ENCODE peak calls at places on chromosomes 6 and 20, in four cellular contexts. D is GM12878, Y is HepG2, T is K562. E is an unnamed sample.

GRCh38 chr6:79630883-79631799 is at the start of gene SH3BGRL2:
- DNase-seq in D (no peak), Y (peak; percentile 89), T (peak; percentile 89), E (peak; percentile 90)

GRCh38 chr6:157265630-157266029 is 57.7 kb downstream of the TMEM242 start:
- DNase-seq in D (no peak), Y (no peak), T (no peak), E (no peak)

GRCh38 chr6:53327017-53327395 is 21.7 kb downstream of the ELOVL5 start:
- DNase-seq in D (no peak), Y (no peak), T (no peak), E (no peak)

GRCh38 chr6:41122373-41122772 is 31.8 kb downstream of the TREML1 start:
- DNase-seq in D (no peak), Y (no peak), T (no peak), E (no peak)

GRCh38 chr20:50462093-50462685 is 48.0 kb upstream of the PTPN1 start:
- DNase-seq in D (no peak), Y (no peak), T (no peak), E (no peak)

GRCh38 chr6:145086197-145086596 is 649.1 kb downstream of the EPM2A start:
- DNase-seq in D (no peak), Y (no peak), T (no peak), E (no peak)

GRCh38 chr20:58481541-58482021 is 33.6 kb downstream of the APCDD1L start:
- DNase-seq in D (no peak), Y (peak; percentile 42), T (peak; percentile 86), E (peak; percentile 96)

GRCh38 chr6:3001773-3002293 is 2.1 kb downstream of the NQO2 start:
- DNase-seq in D (no peak), Y (peak; percentile 85), T (peak; percentile 78), E (no peak)

GRCh38 chr6:75488026-75488425 is 5.6 kb downstream of the FILIP1 start:
- DNase-seq in D (no peak), Y (no peak), T (no peak), E (no peak)

GRCh38 chr6:28634758-28635546 is 109.3 kb downstream of the GPX5 start:
- DNase-seq in D (no peak), Y (peak; percentile 50), T (no peak), E (no peak)

GRCh38 chr6:21596379-21597242 is 3.1 kb downstream of the SOX4 start:
- DNase-seq in D (no peak), Y (no peak), T (no peak), E (peak; percentile 74)

DNA sequence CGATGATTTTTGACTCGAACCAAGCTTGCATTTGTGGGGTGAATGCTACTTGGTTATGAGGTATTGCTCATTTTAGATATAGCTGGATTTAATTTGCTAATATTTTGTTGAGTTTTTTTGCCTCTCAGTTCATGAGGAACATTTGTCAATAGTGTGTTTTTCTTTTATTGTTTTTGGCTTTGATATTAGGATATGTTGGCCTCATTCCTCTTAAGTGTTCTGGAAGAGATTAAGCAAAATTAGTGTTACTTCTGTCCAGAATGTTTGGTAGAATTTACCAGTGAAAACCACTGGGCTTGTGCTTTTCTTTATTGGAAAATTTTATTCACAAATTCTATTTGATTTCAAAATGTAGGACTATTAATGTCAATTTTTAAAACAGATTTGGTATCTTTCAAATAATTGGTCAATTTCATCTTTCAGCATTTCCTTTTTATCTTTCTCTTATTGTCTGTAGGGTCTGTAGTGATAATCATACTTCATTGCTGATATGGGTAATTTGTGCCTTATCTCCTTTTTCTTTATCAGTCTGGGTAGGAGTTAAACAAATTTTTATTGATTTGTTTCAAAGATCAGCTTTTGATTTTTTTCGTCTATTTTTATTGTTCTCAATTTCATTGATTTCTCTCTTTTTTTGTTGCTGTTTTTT is 14.1 kb downstream of the AIG1 start:
- DNase-seq in D (no peak), Y (no peak), T (no peak), E (no peak)
- TF ChIP-seq POLR2AphosphoS5 in D (no peak), Y (no peak), T (no peak), E (no peak)

GRCh38 chr6:44359973-44360372 is 17.5 kb downstream of the SPATS1 start:
- DNase-seq in D (no peak), Y (no peak), T (no peak), E (no peak)

GRCh38 chr6:44353336-44353735 is 10.9 kb downstream of the SPATS1 start:
- DNase-seq in D (no peak), Y (no peak), T (no peak), E (no peak)

GRCh38 chr6:44356432-44356950 is 14.0 kb downstream of the SPATS1 start:
- DNase-seq in D (no peak), Y (no peak), T (no peak), E (no peak)

GRCh38 chr6:44352259-44352658 is 9.8 kb downstream of the SPATS1 start:
- DNase-seq in D (no peak), Y (no peak), T (no peak), E (no peak)

DNA sequence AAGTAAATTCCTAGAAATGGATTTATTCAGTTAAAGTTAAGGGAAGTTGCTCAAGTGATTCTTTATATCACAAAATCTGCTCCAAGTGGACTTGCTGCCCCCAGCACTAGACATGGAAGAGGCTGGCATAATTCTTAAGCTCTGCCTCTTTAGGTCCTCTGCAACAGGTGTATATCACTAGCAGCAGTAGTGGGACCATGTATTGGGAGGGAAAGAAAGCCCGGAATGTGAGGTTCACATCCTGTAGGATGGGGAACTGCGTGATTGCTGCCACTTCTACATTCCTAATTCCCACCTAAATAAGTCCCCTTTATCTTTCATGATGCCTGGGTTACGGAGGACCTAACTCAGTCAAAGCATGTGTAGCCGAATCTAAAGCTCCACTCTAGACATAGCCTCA is 13.2 kb downstream of the SPATS1 start:
- DNase-seq in D (no peak), Y (no peak), T (no peak), E (no peak)
- TF ChIP-seq BRCA1 in D (no peak), Y (no peak), T (no peak), E (no peak)

GRCh38 chr6:12718025-12718424 is 1.5 kb downstream of the PHACTR1 start:
- DNase-seq in D (no peak), Y (peak; percentile 31), T (no peak), E (no peak)
- TF ChIP-seq POLR2AphosphoS5 in D (no peak), Y (no peak), T (no peak), E (no peak)

GRCh38 chr6:51793393-51793792 is 294.0 kb downstream of the PKHD1 start:
- DNase-seq in D (no peak), Y (no peak), T (no peak), E (no peak)
- TF ChIP-seq BRCA1 in D (no peak), Y (no peak), T (no peak), E (no peak)

DNA sequence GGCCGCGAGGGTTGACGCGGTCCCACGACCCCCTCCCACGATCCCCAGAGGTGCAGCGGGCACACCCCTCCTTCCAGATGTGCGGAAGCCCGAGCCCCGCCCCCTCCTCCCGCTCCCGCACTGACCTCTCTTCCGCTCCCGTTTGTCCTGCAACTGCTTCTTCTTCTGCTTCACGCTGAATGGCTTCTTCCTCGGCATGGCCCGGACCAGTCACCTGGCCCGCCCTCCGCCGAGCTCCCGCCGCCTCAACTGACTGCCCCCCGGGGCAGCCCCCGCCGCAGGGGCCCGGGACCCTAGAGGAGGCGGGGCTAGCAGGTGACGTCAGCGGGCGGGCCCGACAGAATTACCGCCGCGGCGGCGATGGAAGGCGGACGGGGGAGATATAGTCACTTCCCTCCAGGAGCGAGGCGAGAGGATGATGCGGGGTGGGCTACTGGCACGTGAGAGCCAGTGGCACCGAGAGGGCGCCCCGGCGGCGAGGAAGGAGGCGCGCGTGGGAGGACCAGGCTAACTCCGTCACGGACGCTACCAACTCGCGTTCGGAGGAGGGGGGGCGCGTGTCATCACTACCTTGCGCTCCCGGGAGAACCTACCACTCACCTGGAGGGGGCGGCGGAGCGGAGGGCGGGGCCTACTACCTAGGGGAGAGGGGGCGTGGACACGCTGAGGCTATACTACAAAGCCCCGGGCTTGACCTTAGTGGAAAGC is at the start of gene GNL1:
- DNase-seq in D (peak; percentile 79), Y (peak; percentile 94), T (peak; percentile 98), E (peak; percentile 98)
- TF ChIP-seq POLR2AphosphoS5 in D (no peak), Y (peak; percentile 36), T (peak; percentile 51), E (no peak)

DNA sequence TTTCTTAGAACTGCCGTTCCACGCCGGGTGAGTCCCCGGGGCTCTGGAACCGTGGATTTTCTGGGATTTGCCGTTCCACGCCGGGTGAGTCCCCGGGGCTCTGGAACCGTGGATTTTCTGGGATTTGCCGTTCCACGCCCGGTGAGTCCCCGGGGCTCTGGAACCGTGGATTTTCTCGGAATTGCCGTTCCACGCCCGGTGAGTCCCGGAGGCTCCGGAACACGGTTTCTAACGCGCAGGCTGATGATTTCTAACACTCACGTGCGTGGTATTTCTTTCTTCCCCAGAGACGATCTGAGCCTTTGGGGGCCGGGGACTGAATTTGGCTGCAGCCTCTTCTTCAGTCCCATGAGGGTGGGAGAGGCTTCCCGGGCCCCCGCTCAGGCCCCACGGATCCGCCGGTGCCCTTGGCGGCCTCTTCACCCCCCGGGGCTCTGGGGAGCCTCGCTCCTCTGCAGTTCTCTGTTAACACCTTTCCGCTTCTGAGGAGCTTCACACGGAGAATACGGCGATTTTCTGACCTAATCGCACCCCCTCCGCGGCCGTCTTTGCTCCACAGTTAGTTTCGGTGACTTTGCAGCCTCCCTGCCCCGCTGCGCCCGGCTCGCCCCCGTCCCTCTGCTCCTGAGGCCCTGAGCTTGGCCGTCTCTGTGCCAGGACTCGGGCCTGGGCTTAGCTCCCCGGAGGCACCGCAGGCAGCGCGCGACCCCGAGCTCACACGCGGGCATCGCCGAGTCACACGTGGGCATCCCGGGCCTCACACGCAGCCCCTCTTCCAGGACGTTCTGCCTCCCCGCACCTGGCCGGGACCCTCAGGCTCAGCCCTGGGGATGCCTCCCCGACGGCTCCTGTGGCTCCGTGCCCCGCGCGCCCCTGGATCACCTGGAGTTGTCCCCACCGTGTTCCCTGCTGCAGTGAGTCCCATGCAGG is 7.2 kb upstream of the KIF25 start:
- DNase-seq in D (no peak), Y (no peak), T (no peak), E (peak; percentile 39)
- TF ChIP-seq BRCA1 in D (no peak), Y (no peak), T (no peak), E (no peak)

GRCh38 chr6:84645000-84645399 is 119.4 kb downstream of the TBX18 start:
- DNase-seq in D (no peak), Y (no peak), T (no peak), E (no peak)
- TF ChIP-seq POLR2AphosphoS5 in D (no peak), Y (no peak), T (no peak), E (no peak)

E was measured in H1.